ENCODE peak calls at places on chromosomes 6 and 20, in seven cellular contexts. One of them, this sample, is unnamed.

GRCh38 chr20:33685328-33686007 is 717 bp downstream of the E2F1 start:
- DNase-seq in caudate nucleus: no peak
- DNase-seq in activated T-helper 1 cell treated with anti-CD3 and anti-CD28 coated beads, Interleukin-12 subunit alpha, Interleukin-12 subunit beta, Interleukin-2, Interleukin-4 antibody, amounts not matched to agents 30 ng/mL and 10 ng/mL and 1 ng/mL, durations not matched to agents 14 hours and 24 hours and 36 hours: peak
- DNase-seq in T-helper 9 cell: peak
- DNase-seq in stimulated activated CD8-positive, alpha-beta memory T cell treated with anti-CD3 and anti-CD28 coated beads, Interleukin-7, amount 100 ng/mL, for 24 hours: no peak
- DNase-seq in anterior cingulate cortex: no peak
- DNase-seq in astrocyte of the spinal cord: no peak
- DNase-seq in this sample: no peak

GRCh38 chr6:125828476-125829039 is 37.8 kb downstream of the NCOA7 start:
- DNase-seq in caudate nucleus: no peak
- DNase-seq in activated T-helper 1 cell treated with anti-CD3 and anti-CD28 coated beads, Interleukin-12 subunit alpha, Interleukin-12 subunit beta, Interleukin-2, Interleukin-4 antibody, amounts not matched to agents 30 ng/mL and 10 ng/mL and 1 ng/mL, durations not matched to agents 14 hours and 24 hours and 36 hours: no peak
- DNase-seq in T-helper 9 cell: no peak
- DNase-seq in stimulated activated CD8-positive, alpha-beta memory T cell treated with anti-CD3 and anti-CD28 coated beads, Interleukin-7, amount 100 ng/mL, for 24 hours: no peak
- DNase-seq in anterior cingulate cortex: no peak
- DNase-seq in astrocyte of the spinal cord: no peak
- DNase-seq in this sample: no peak

GRCh38 chr20:7866279-7866678 is 74.0 kb downstream of the HAO1 start:
- DNase-seq in caudate nucleus: no peak
- DNase-seq in activated T-helper 1 cell treated with anti-CD3 and anti-CD28 coated beads, Interleukin-12 subunit alpha, Interleukin-12 subunit beta, Interleukin-2, Interleukin-4 antibody, amounts not matched to agents 30 ng/mL and 10 ng/mL and 1 ng/mL, durations not matched to agents 14 hours and 24 hours and 36 hours: no peak
- DNase-seq in T-helper 9 cell: no peak
- DNase-seq in stimulated activated CD8-positive, alpha-beta memory T cell treated with anti-CD3 and anti-CD28 coated beads, Interleukin-7, amount 100 ng/mL, for 24 hours: no peak
- DNase-seq in anterior cingulate cortex: no peak
- DNase-seq in astrocyte of the spinal cord: no peak
- DNase-seq in this sample: no peak

GRCh38 chr6:170329321-170329720 is 22.8 kb downstream of the FAM120B start:
- DNase-seq in caudate nucleus: no peak
- DNase-seq in activated T-helper 1 cell treated with anti-CD3 and anti-CD28 coated beads, Interleukin-12 subunit alpha, Interleukin-12 subunit beta, Interleukin-2, Interleukin-4 antibody, amounts not matched to agents 30 ng/mL and 10 ng/mL and 1 ng/mL, durations not matched to agents 14 hours and 24 hours and 36 hours: no peak
- DNase-seq in T-helper 9 cell: no peak
- DNase-seq in stimulated activated CD8-positive, alpha-beta memory T cell treated with anti-CD3 and anti-CD28 coated beads, Interleukin-7, amount 100 ng/mL, for 24 hours: no peak
- DNase-seq in anterior cingulate cortex: no peak
- DNase-seq in astrocyte of the spinal cord: no peak
- DNase-seq in this sample: no peak

GRCh38 chr6:43011207-43011606 is 2.5 kb downstream of the MEA1 start:
- DNase-seq in caudate nucleus: no peak
- DNase-seq in activated T-helper 1 cell treated with anti-CD3 and anti-CD28 coated beads, Interleukin-12 subunit alpha, Interleukin-12 subunit beta, Interleukin-2, Interleukin-4 antibody, amounts not matched to agents 30 ng/mL and 10 ng/mL and 1 ng/mL, durations not matched to agents 14 hours and 24 hours and 36 hours: no peak
- DNase-seq in T-helper 9 cell: no peak
- DNase-seq in stimulated activated CD8-positive, alpha-beta memory T cell treated with anti-CD3 and anti-CD28 coated beads, Interleukin-7, amount 100 ng/mL, for 24 hours: no peak
- DNase-seq in anterior cingulate cortex: no peak
- DNase-seq in astrocyte of the spinal cord: no peak
- DNase-seq in this sample: no peak

GRCh38 chr20:53883098-53883762 is 187.2 kb downstream of the BCAS1 start:
- DNase-seq in caudate nucleus: no peak
- DNase-seq in activated T-helper 1 cell treated with anti-CD3 and anti-CD28 coated beads, Interleukin-12 subunit alpha, Interleukin-12 subunit beta, Interleukin-2, Interleukin-4 antibody, amounts not matched to agents 30 ng/mL and 10 ng/mL and 1 ng/mL, durations not matched to agents 14 hours and 24 hours and 36 hours: no peak
- DNase-seq in T-helper 9 cell: no peak
- DNase-seq in stimulated activated CD8-positive, alpha-beta memory T cell treated with anti-CD3 and anti-CD28 coated beads, Interleukin-7, amount 100 ng/mL, for 24 hours: no peak
- DNase-seq in anterior cingulate cortex: no peak
- DNase-seq in astrocyte of the spinal cord: peak
- DNase-seq in this sample: no peak

GRCh38 chr6:166676270-166676860 is 49.3 kb upstream of the RPS6KA2 start:
- DNase-seq in caudate nucleus: no peak
- DNase-seq in activated T-helper 1 cell treated with anti-CD3 and anti-CD28 coated beads, Interleukin-12 subunit alpha, Interleukin-12 subunit beta, Interleukin-2, Interleukin-4 antibody, amounts not matched to agents 30 ng/mL and 10 ng/mL and 1 ng/mL, durations not matched to agents 14 hours and 24 hours and 36 hours: no peak
- DNase-seq in T-helper 9 cell: no peak
- DNase-seq in stimulated activated CD8-positive, alpha-beta memory T cell treated with anti-CD3 and anti-CD28 coated beads, Interleukin-7, amount 100 ng/mL, for 24 hours: no peak
- DNase-seq in anterior cingulate cortex: no peak
- DNase-seq in astrocyte of the spinal cord: no peak
- DNase-seq in this sample: no peak

GRCh38 chr6:105785412-105785811 is 300.7 kb upstream of the PRDM1 start:
- DNase-seq in caudate nucleus: no peak
- DNase-seq in activated T-helper 1 cell treated with anti-CD3 and anti-CD28 coated beads, Interleukin-12 subunit alpha, Interleukin-12 subunit beta, Interleukin-2, Interleukin-4 antibody, amounts not matched to agents 30 ng/mL and 10 ng/mL and 1 ng/mL, durations not matched to agents 14 hours and 24 hours and 36 hours: no peak
- DNase-seq in T-helper 9 cell: no peak
- DNase-seq in stimulated activated CD8-positive, alpha-beta memory T cell treated with anti-CD3 and anti-CD28 coated beads, Interleukin-7, amount 100 ng/mL, for 24 hours: no peak
- DNase-seq in anterior cingulate cortex: no peak
- DNase-seq in astrocyte of the spinal cord: no peak
- DNase-seq in this sample: no peak

GRCh38 chr20:46568570-46569129 is 18.2 kb upstream of the OCSTAMP start:
- DNase-seq in caudate nucleus: peak
- DNase-seq in activated T-helper 1 cell treated with anti-CD3 and anti-CD28 coated beads, Interleukin-12 subunit alpha, Interleukin-12 subunit beta, Interleukin-2, Interleukin-4 antibody, amounts not matched to agents 30 ng/mL and 10 ng/mL and 1 ng/mL, durations not matched to agents 14 hours and 24 hours and 36 hours: no peak
- DNase-seq in T-helper 9 cell: no peak
- DNase-seq in stimulated activated CD8-positive, alpha-beta memory T cell treated with anti-CD3 and anti-CD28 coated beads, Interleukin-7, amount 100 ng/mL, for 24 hours: no peak
- DNase-seq in anterior cingulate cortex: peak
- DNase-seq in astrocyte of the spinal cord: peak
- DNase-seq in this sample: peak

GRCh38 chr6:142285235-142286087 is 16.3 kb upstream of the ADGRG6 start:
- DNase-seq in caudate nucleus: no peak
- DNase-seq in activated T-helper 1 cell treated with anti-CD3 and anti-CD28 coated beads, Interleukin-12 subunit alpha, Interleukin-12 subunit beta, Interleukin-2, Interleukin-4 antibody, amounts not matched to agents 30 ng/mL and 10 ng/mL and 1 ng/mL, durations not matched to agents 14 hours and 24 hours and 36 hours: no peak
- DNase-seq in T-helper 9 cell: no peak
- DNase-seq in stimulated activated CD8-positive, alpha-beta memory T cell treated with anti-CD3 and anti-CD28 coated beads, Interleukin-7, amount 100 ng/mL, for 24 hours: no peak
- DNase-seq in anterior cingulate cortex: no peak
- DNase-seq in astrocyte of the spinal cord: no peak
- DNase-seq in this sample: no peak

GRCh38 chr6:153059757-153060156 is 57.2 kb upstream of the MTRF1L start:
- DNase-seq in caudate nucleus: no peak
- DNase-seq in activated T-helper 1 cell treated with anti-CD3 and anti-CD28 coated beads, Interleukin-12 subunit alpha, Interleukin-12 subunit beta, Interleukin-2, Interleukin-4 antibody, amounts not matched to agents 30 ng/mL and 10 ng/mL and 1 ng/mL, durations not matched to agents 14 hours and 24 hours and 36 hours: no peak
- DNase-seq in T-helper 9 cell: no peak
- DNase-seq in stimulated activated CD8-positive, alpha-beta memory T cell treated with anti-CD3 and anti-CD28 coated beads, Interleukin-7, amount 100 ng/mL, for 24 hours: no peak
- DNase-seq in anterior cingulate cortex: no peak
- DNase-seq in astrocyte of the spinal cord: no peak
- DNase-seq in this sample: no peak

GRCh38 chr6:40815731-40816130 is 223.3 kb downstream of the UNC5CL start:
- DNase-seq in caudate nucleus: no peak
- DNase-seq in activated T-helper 1 cell treated with anti-CD3 and anti-CD28 coated beads, Interleukin-12 subunit alpha, Interleukin-12 subunit beta, Interleukin-2, Interleukin-4 antibody, amounts not matched to agents 30 ng/mL and 10 ng/mL and 1 ng/mL, durations not matched to agents 14 hours and 24 hours and 36 hours: no peak
- DNase-seq in T-helper 9 cell: no peak
- DNase-seq in stimulated activated CD8-positive, alpha-beta memory T cell treated with anti-CD3 and anti-CD28 coated beads, Interleukin-7, amount 100 ng/mL, for 24 hours: no peak
- DNase-seq in anterior cingulate cortex: no peak
- DNase-seq in astrocyte of the spinal cord: no peak
- DNase-seq in this sample: no peak

GRCh38 chr6:77383026-77383425 is 80.3 kb downstream of the HTR1B start:
- DNase-seq in caudate nucleus: no peak
- DNase-seq in activated T-helper 1 cell treated with anti-CD3 and anti-CD28 coated beads, Interleukin-12 subunit alpha, Interleukin-12 subunit beta, Interleukin-2, Interleukin-4 antibody, amounts not matched to agents 30 ng/mL and 10 ng/mL and 1 ng/mL, durations not matched to agents 14 hours and 24 hours and 36 hours: no peak
- DNase-seq in T-helper 9 cell: no peak
- DNase-seq in stimulated activated CD8-positive, alpha-beta memory T cell treated with anti-CD3 and anti-CD28 coated beads, Interleukin-7, amount 100 ng/mL, for 24 hours: no peak
- DNase-seq in anterior cingulate cortex: no peak
- DNase-seq in astrocyte of the spinal cord: no peak
- DNase-seq in this sample: no peak

GRCh38 chr6:142728367-142728766 is 216.6 kb downstream of the HIVEP2 start:
- DNase-seq in caudate nucleus: no peak
- DNase-seq in activated T-helper 1 cell treated with anti-CD3 and anti-CD28 coated beads, Interleukin-12 subunit alpha, Interleukin-12 subunit beta, Interleukin-2, Interleukin-4 antibody, amounts not matched to agents 30 ng/mL and 10 ng/mL and 1 ng/mL, durations not matched to agents 14 hours and 24 hours and 36 hours: no peak
- DNase-seq in T-helper 9 cell: no peak
- DNase-seq in stimulated activated CD8-positive, alpha-beta memory T cell treated with anti-CD3 and anti-CD28 coated beads, Interleukin-7, amount 100 ng/mL, for 24 hours: no peak
- DNase-seq in anterior cingulate cortex: no peak
- DNase-seq in astrocyte of the spinal cord: no peak
- DNase-seq in this sample: no peak

GRCh38 chr20:36644713-36645109 is 1.3 kb downstream of the SLA2 start:
- DNase-seq in caudate nucleus: no peak
- DNase-seq in activated T-helper 1 cell treated with anti-CD3 and anti-CD28 coated beads, Interleukin-12 subunit alpha, Interleukin-12 subunit beta, Interleukin-2, Interleukin-4 antibody, amounts not matched to agents 30 ng/mL and 10 ng/mL and 1 ng/mL, durations not matched to agents 14 hours and 24 hours and 36 hours: no peak
- DNase-seq in T-helper 9 cell: no peak
- DNase-seq in stimulated activated CD8-positive, alpha-beta memory T cell treated with anti-CD3 and anti-CD28 coated beads, Interleukin-7, amount 100 ng/mL, for 24 hours: no peak
- DNase-seq in anterior cingulate cortex: no peak
- DNase-seq in astrocyte of the spinal cord: no peak
- DNase-seq in this sample: no peak

GRCh38 chr6:32763417-32763816 is at the start of gene HLA-DQB2:
- DNase-seq in caudate nucleus: no peak
- DNase-seq in activated T-helper 1 cell treated with anti-CD3 and anti-CD28 coated beads, Interleukin-12 subunit alpha, Interleukin-12 subunit beta, Interleukin-2, Interleukin-4 antibody, amounts not matched to agents 30 ng/mL and 10 ng/mL and 1 ng/mL, durations not matched to agents 14 hours and 24 hours and 36 hours: no peak
- DNase-seq in T-helper 9 cell: no peak
- DNase-seq in stimulated activated CD8-positive, alpha-beta memory T cell treated with anti-CD3 and anti-CD28 coated beads, Interleukin-7, amount 100 ng/mL, for 24 hours: no peak
- DNase-seq in anterior cingulate cortex: no peak
- DNase-seq in astrocyte of the spinal cord: no peak
- DNase-seq in this sample: no peak

GRCh38 chr20:51156041-51156795 is 133.3 kb upstream of the KCNG1 start:
- DNase-seq in caudate nucleus: peak
- DNase-seq in activated T-helper 1 cell treated with anti-CD3 and anti-CD28 coated beads, Interleukin-12 subunit alpha, Interleukin-12 subunit beta, Interleukin-2, Interleukin-4 antibody, amounts not matched to agents 30 ng/mL and 10 ng/mL and 1 ng/mL, durations not matched to agents 14 hours and 24 hours and 36 hours: no peak
- DNase-seq in T-helper 9 cell: no peak
- DNase-seq in stimulated activated CD8-positive, alpha-beta memory T cell treated with anti-CD3 and anti-CD28 coated beads, Interleukin-7, amount 100 ng/mL, for 24 hours: no peak
- DNase-seq in anterior cingulate cortex: no peak
- DNase-seq in astrocyte of the spinal cord: peak
- DNase-seq in this sample: peak

GRCh38 chr20:63658749-63659187 is 656 bp downstream of the RTEL1 start:
- DNase-seq in caudate nucleus: no peak
- DNase-seq in activated T-helper 1 cell treated with anti-CD3 and anti-CD28 coated beads, Interleukin-12 subunit alpha, Interleukin-12 subunit beta, Interleukin-2, Interleukin-4 antibody, amounts not matched to agents 30 ng/mL and 10 ng/mL and 1 ng/mL, durations not matched to agents 14 hours and 24 hours and 36 hours: no peak
- DNase-seq in T-helper 9 cell: no peak
- DNase-seq in stimulated activated CD8-positive, alpha-beta memory T cell treated with anti-CD3 and anti-CD28 coated beads, Interleukin-7, amount 100 ng/mL, for 24 hours: no peak
- DNase-seq in anterior cingulate cortex: no peak
- DNase-seq in astrocyte of the spinal cord: no peak
- DNase-seq in this sample: no peak

GRCh38 chr6:32151885-32152311 is at the start of gene PRRT1:
- DNase-seq in caudate nucleus: no peak
- DNase-seq in activated T-helper 1 cell treated with anti-CD3 and anti-CD28 coated beads, Interleukin-12 subunit alpha, Interleukin-12 subunit beta, Interleukin-2, Interleukin-4 antibody, amounts not matched to agents 30 ng/mL and 10 ng/mL and 1 ng/mL, durations not matched to agents 14 hours and 24 hours and 36 hours: no peak
- DNase-seq in T-helper 9 cell: no peak
- DNase-seq in stimulated activated CD8-positive, alpha-beta memory T cell treated with anti-CD3 and anti-CD28 coated beads, Interleukin-7, amount 100 ng/mL, for 24 hours: no peak
- DNase-seq in anterior cingulate cortex: no peak
- DNase-seq in astrocyte of the spinal cord: no peak
- DNase-seq in this sample: no peak

GRCh38 chr6:35062676-35063574 is 78.2 kb downstream of the TCP11 start:
- DNase-seq in caudate nucleus: no peak
- DNase-seq in activated T-helper 1 cell treated with anti-CD3 and anti-CD28 coated beads, Interleukin-12 subunit alpha, Interleukin-12 subunit beta, Interleukin-2, Interleukin-4 antibody, amounts not matched to agents 30 ng/mL and 10 ng/mL and 1 ng/mL, durations not matched to agents 14 hours and 24 hours and 36 hours: no peak
- DNase-seq in T-helper 9 cell: no peak
- DNase-seq in stimulated activated CD8-positive, alpha-beta memory T cell treated with anti-CD3 and anti-CD28 coated beads, Interleukin-7, amount 100 ng/mL, for 24 hours: no peak
- DNase-seq in anterior cingulate cortex: no peak
- DNase-seq in astrocyte of the spinal cord: no peak
- DNase-seq in this sample: no peak

GRCh38 chr6:11607381-11607780 is 69.8 kb downstream of the TMEM170B start:
- DNase-seq in caudate nucleus: no peak
- DNase-seq in activated T-helper 1 cell treated with anti-CD3 and anti-CD28 coated beads, Interleukin-12 subunit alpha, Interleukin-12 subunit beta, Interleukin-2, Interleukin-4 antibody, amounts not matched to agents 30 ng/mL and 10 ng/mL and 1 ng/mL, durations not matched to agents 14 hours and 24 hours and 36 hours: no peak
- DNase-seq in T-helper 9 cell: no peak
- DNase-seq in stimulated activated CD8-positive, alpha-beta memory T cell treated with anti-CD3 and anti-CD28 coated beads, Interleukin-7, amount 100 ng/mL, for 24 hours: no peak
- DNase-seq in anterior cingulate cortex: no peak
- DNase-seq in astrocyte of the spinal cord: no peak
- DNase-seq in this sample: peak

GRCh38 chr6:78810698-78811097 is 56.7 kb upstream of the IRAK1BP1 start:
- DNase-seq in caudate nucleus: no peak
- DNase-seq in activated T-helper 1 cell treated with anti-CD3 and anti-CD28 coated beads, Interleukin-12 subunit alpha, Interleukin-12 subunit beta, Interleukin-2, Interleukin-4 antibody, amounts not matched to agents 30 ng/mL and 10 ng/mL and 1 ng/mL, durations not matched to agents 14 hours and 24 hours and 36 hours: no peak
- DNase-seq in T-helper 9 cell: no peak
- DNase-seq in stimulated activated CD8-positive, alpha-beta memory T cell treated with anti-CD3 and anti-CD28 coated beads, Interleukin-7, amount 100 ng/mL, for 24 hours: no peak
- DNase-seq in anterior cingulate cortex: no peak
- DNase-seq in astrocyte of the spinal cord: no peak
- DNase-seq in this sample: no peak

GRCh38 chr6:626236-626635 is 30.7 kb downstream of the HUS1B start:
- DNase-seq in caudate nucleus: no peak
- DNase-seq in activated T-helper 1 cell treated with anti-CD3 and anti-CD28 coated beads, Interleukin-12 subunit alpha, Interleukin-12 subunit beta, Interleukin-2, Interleukin-4 antibody, amounts not matched to agents 30 ng/mL and 10 ng/mL and 1 ng/mL, durations not matched to agents 14 hours and 24 hours and 36 hours: no peak
- DNase-seq in T-helper 9 cell: no peak
- DNase-seq in stimulated activated CD8-positive, alpha-beta memory T cell treated with anti-CD3 and anti-CD28 coated beads, Interleukin-7, amount 100 ng/mL, for 24 hours: no peak
- DNase-seq in anterior cingulate cortex: no peak
- DNase-seq in astrocyte of the spinal cord: peak
- DNase-seq in this sample: no peak

GRCh38 chr6:132548746-132549463 is 3.6 kb upstream of the TAAR8 start:
- DNase-seq in caudate nucleus: no peak
- DNase-seq in activated T-helper 1 cell treated with anti-CD3 and anti-CD28 coated beads, Interleukin-12 subunit alpha, Interleukin-12 subunit beta, Interleukin-2, Interleukin-4 antibody, amounts not matched to agents 30 ng/mL and 10 ng/mL and 1 ng/mL, durations not matched to agents 14 hours and 24 hours and 36 hours: no peak
- DNase-seq in T-helper 9 cell: no peak
- DNase-seq in stimulated activated CD8-positive, alpha-beta memory T cell treated with anti-CD3 and anti-CD28 coated beads, Interleukin-7, amount 100 ng/mL, for 24 hours: no peak
- DNase-seq in anterior cingulate cortex: no peak
- DNase-seq in astrocyte of the spinal cord: no peak
- DNase-seq in this sample: no peak

GRCh38 chr6:155201461-155202226 is 62.2 kb upstream of the CLDN20 start:
- DNase-seq in caudate nucleus: no peak
- DNase-seq in activated T-helper 1 cell treated with anti-CD3 and anti-CD28 coated beads, Interleukin-12 subunit alpha, Interleukin-12 subunit beta, Interleukin-2, Interleukin-4 antibody, amounts not matched to agents 30 ng/mL and 10 ng/mL and 1 ng/mL, durations not matched to agents 14 hours and 24 hours and 36 hours: no peak
- DNase-seq in T-helper 9 cell: no peak
- DNase-seq in stimulated activated CD8-positive, alpha-beta memory T cell treated with anti-CD3 and anti-CD28 coated beads, Interleukin-7, amount 100 ng/mL, for 24 hours: no peak
- DNase-seq in anterior cingulate cortex: no peak
- DNase-seq in astrocyte of the spinal cord: peak
- DNase-seq in this sample: peak

GRCh38 chr6:82248233-82248735 is 740 bp upstream of the IBTK start:
- DNase-seq in caudate nucleus: no peak
- DNase-seq in activated T-helper 1 cell treated with anti-CD3 and anti-CD28 coated beads, Interleukin-12 subunit alpha, Interleukin-12 subunit beta, Interleukin-2, Interleukin-4 antibody, amounts not matched to agents 30 ng/mL and 10 ng/mL and 1 ng/mL, durations not matched to agents 14 hours and 24 hours and 36 hours: no peak
- DNase-seq in T-helper 9 cell: no peak
- DNase-seq in stimulated activated CD8-positive, alpha-beta memory T cell treated with anti-CD3 and anti-CD28 coated beads, Interleukin-7, amount 100 ng/mL, for 24 hours: no peak
- DNase-seq in anterior cingulate cortex: no peak
- DNase-seq in astrocyte of the spinal cord: peak
- DNase-seq in this sample: no peak

GRCh38 chr6:4349323-4349722 is 213.9 kb upstream of the ECI2 start:
- DNase-seq in caudate nucleus: no peak
- DNase-seq in activated T-helper 1 cell treated with anti-CD3 and anti-CD28 coated beads, Interleukin-12 subunit alpha, Interleukin-12 subunit beta, Interleukin-2, Interleukin-4 antibody, amounts not matched to agents 30 ng/mL and 10 ng/mL and 1 ng/mL, durations not matched to agents 14 hours and 24 hours and 36 hours: no peak
- DNase-seq in T-helper 9 cell: no peak
- DNase-seq in stimulated activated CD8-positive, alpha-beta memory T cell treated with anti-CD3 and anti-CD28 coated beads, Interleukin-7, amount 100 ng/mL, for 24 hours: no peak
- DNase-seq in anterior cingulate cortex: no peak
- DNase-seq in astrocyte of the spinal cord: no peak
- DNase-seq in this sample: no peak

GRCh38 chr6:134593887-134594286 is 276.0 kb upstream of the SGK1 start:
- DNase-seq in caudate nucleus: peak
- DNase-seq in activated T-helper 1 cell treated with anti-CD3 and anti-CD28 coated beads, Interleukin-12 subunit alpha, Interleukin-12 subunit beta, Interleukin-2, Interleukin-4 antibody, amounts not matched to agents 30 ng/mL and 10 ng/mL and 1 ng/mL, durations not matched to agents 14 hours and 24 hours and 36 hours: no peak
- DNase-seq in T-helper 9 cell: no peak
- DNase-seq in stimulated activated CD8-positive, alpha-beta memory T cell treated with anti-CD3 and anti-CD28 coated beads, Interleukin-7, amount 100 ng/mL, for 24 hours: no peak
- DNase-seq in anterior cingulate cortex: peak
- DNase-seq in astrocyte of the spinal cord: no peak
- DNase-seq in this sample: no peak

GRCh38 chr6:137571854-137572253 is 77.7 kb upstream of the OLIG3 start:
- DNase-seq in caudate nucleus: no peak
- DNase-seq in activated T-helper 1 cell treated with anti-CD3 and anti-CD28 coated beads, Interleukin-12 subunit alpha, Interleukin-12 subunit beta, Interleukin-2, Interleukin-4 antibody, amounts not matched to agents 30 ng/mL and 10 ng/mL and 1 ng/mL, durations not matched to agents 14 hours and 24 hours and 36 hours: peak
- DNase-seq in T-helper 9 cell: peak
- DNase-seq in stimulated activated CD8-positive, alpha-beta memory T cell treated with anti-CD3 and anti-CD28 coated beads, Interleukin-7, amount 100 ng/mL, for 24 hours: peak
- DNase-seq in anterior cingulate cortex: no peak
- DNase-seq in astrocyte of the spinal cord: peak
- DNase-seq in this sample: peak

GRCh38 chr6:75830959-75831885 is 82.2 kb downstream of the MYO6 start:
- DNase-seq in caudate nucleus: no peak
- DNase-seq in activated T-helper 1 cell treated with anti-CD3 and anti-CD28 coated beads, Interleukin-12 subunit alpha, Interleukin-12 subunit beta, Interleukin-2, Interleukin-4 antibody, amounts not matched to agents 30 ng/mL and 10 ng/mL and 1 ng/mL, durations not matched to agents 14 hours and 24 hours and 36 hours: peak
- DNase-seq in T-helper 9 cell: no peak
- DNase-seq in stimulated activated CD8-positive, alpha-beta memory T cell treated with anti-CD3 and anti-CD28 coated beads, Interleukin-7, amount 100 ng/mL, for 24 hours: no peak
- DNase-seq in anterior cingulate cortex: no peak
- DNase-seq in astrocyte of the spinal cord: peak
- DNase-seq in this sample: no peak

GRCh38 chr20:1983311-1983710 is 10.5 kb downstream of the PDYN start:
- DNase-seq in caudate nucleus: no peak
- DNase-seq in activated T-helper 1 cell treated with anti-CD3 and anti-CD28 coated beads, Interleukin-12 subunit alpha, Interleukin-12 subunit beta, Interleukin-2, Interleukin-4 antibody, amounts not matched to agents 30 ng/mL and 10 ng/mL and 1 ng/mL, durations not matched to agents 14 hours and 24 hours and 36 hours: no peak
- DNase-seq in T-helper 9 cell: no peak
- DNase-seq in stimulated activated CD8-positive, alpha-beta memory T cell treated with anti-CD3 and anti-CD28 coated beads, Interleukin-7, amount 100 ng/mL, for 24 hours: no peak
- DNase-seq in anterior cingulate cortex: no peak
- DNase-seq in astrocyte of the spinal cord: no peak
- DNase-seq in this sample: no peak

GRCh38 chr6:156423829-156424228 is 353.3 kb upstream of the ARID1B start:
- DNase-seq in caudate nucleus: no peak
- DNase-seq in activated T-helper 1 cell treated with anti-CD3 and anti-CD28 coated beads, Interleukin-12 subunit alpha, Interleukin-12 subunit beta, Interleukin-2, Interleukin-4 antibody, amounts not matched to agents 30 ng/mL and 10 ng/mL and 1 ng/mL, durations not matched to agents 14 hours and 24 hours and 36 hours: peak
- DNase-seq in T-helper 9 cell: no peak
- DNase-seq in stimulated activated CD8-positive, alpha-beta memory T cell treated with anti-CD3 and anti-CD28 coated beads, Interleukin-7, amount 100 ng/mL, for 24 hours: no peak
- DNase-seq in anterior cingulate cortex: no peak
- DNase-seq in astrocyte of the spinal cord: no peak
- DNase-seq in this sample: no peak

This sample was measured in astrocyte of the cerebellum.